ENCODE peak calls at places on chromosomes 16 and 17, in seven cellular contexts. M is tibial artery, U is ovary, Z is cardiac muscle cell, S is endodermal cell, H is transverse colon, J is stomach. B is an unnamed sample.

GRCh38 chr16:87706278-87707000 is 59.3 kb downstream of the KLHDC4 start:
- DNase-seq in M (no peak), U (no peak), Z (no peak), S (peak; percentile 67), H (no peak), J (no peak), B (no peak)

GRCh38 chr16:658679-659571 is 9.0 kb upstream of the RHOT2 start:
- DNase-seq in M (no peak), U (no peak), Z (no peak), S (no peak), H (no peak), J (no peak), B (no peak)

GRCh38 chr17:4551141-4551540 is 4.0 kb downstream of the MYBBP1A start:
- DNase-seq in M (no peak), U (no peak), Z (no peak), S (peak; percentile 76), H (no peak), J (no peak), B (peak; percentile 15)

GRCh38 chr16:81424761-81425160 is 19.8 kb upstream of the CMIP start:
- DNase-seq in M (no peak), U (no peak), Z (no peak), S (no peak), H (no peak), J (no peak), B (no peak)

GRCh38 chr17:27475070-27475673 is 18.9 kb downstream of the KSR1 start:
- DNase-seq in M (no peak), U (no peak), Z (no peak), S (no peak), H (no peak), J (no peak), B (no peak)

GRCh38 chr17:42387221-42387657 is 1.0 kb downstream of the STAT3 start:
- DNase-seq in M (no peak), U (no peak), Z (peak; percentile 94), S (no peak), H (no peak), J (no peak), B (no peak)

GRCh38 chr17:64216385-64217248 is 46.4 kb downstream of the TEX2 start:
- DNase-seq in M (no peak), U (peak; percentile 52), Z (peak; percentile 72), S (peak; percentile 87), H (peak; percentile 49), J (peak; percentile 53), B (peak; percentile 59)

GRCh38 chr17:81920612-81921530 is 2.9 kb upstream of the SIRT7 start:
- DNase-seq in M (no peak), U (no peak), Z (no peak), S (no peak), H (no peak), J (no peak), B (no peak)

GRCh38 chr17:81885869-81886548 is 5.4 kb downstream of the ALYREF start:
- DNase-seq in M (no peak), U (no peak), Z (no peak), S (peak; percentile 49), H (no peak), J (no peak), B (no peak)

GRCh38 chr17:42112552-42113176 is at the start of gene DHX58:
- DNase-seq in M (peak; percentile 77), U (peak; percentile 76), Z (peak; percentile 88), S (no peak), H (peak; percentile 85), J (peak; percentile 81), B (peak; percentile 76)

GRCh38 chr17:72619976-72620650 is 472.4 kb downstream of the SLC39A11 start:
- DNase-seq in M (no peak), U (no peak), Z (no peak), S (no peak), H (no peak), J (no peak), B (no peak)

GRCh38 chr16:3434373-3434772 is 8.9 kb downstream of the ZNF597 start:
- DNase-seq in M (no peak), U (no peak), Z (no peak), S (no peak), H (no peak), J (no peak), B (no peak)

GRCh38 chr17:4945176-4945943 is 3.0 kb downstream of the PFN1 start:
- DNase-seq in M (peak; percentile 86), U (no peak), Z (peak; percentile 90), S (peak; percentile 81), H (peak; percentile 88), J (peak; percentile 79), B (peak; percentile 76)

GRCh38 chr17:37700881-37701280 is 44.0 kb downstream of the HNF1B start:
- DNase-seq in M (no peak), U (no peak), Z (no peak), S (no peak), H (no peak), J (no peak), B (no peak)

GRCh38 chr16:56269276-56269675 is 78.0 kb downstream of the GNAO1 start:
- DNase-seq in M (no peak), U (no peak), Z (no peak), S (no peak), H (no peak), J (no peak), B (no peak)

GRCh38 chr17:66762276-66762675 is 72.6 kb upstream of the CACNG5 start:
- DNase-seq in M (no peak), U (no peak), Z (no peak), S (no peak), H (no peak), J (no peak), B (no peak)

GRCh38 chr16:57527027-57527426 is 9.3 kb downstream of the CCDC102A start:
- DNase-seq in M (no peak), U (no peak), Z (no peak), S (no peak), H (no peak), J (no peak), B (peak; percentile 12)

GRCh38 chr17:9905902-9906301 is 831 bp upstream of the RCVRN start:
- DNase-seq in M (peak; percentile 50), U (no peak), Z (peak; percentile 46), S (peak; percentile 94), H (no peak), J (no peak), B (no peak)

GRCh38 chr16:81035975-81036750 is 521 bp downstream of the ATMIN start:
- DNase-seq in M (peak; percentile 23), U (no peak), Z (peak; percentile 24), S (peak; percentile 78), H (peak; percentile 35), J (peak; percentile 34), B (peak; percentile 23)

GRCh38 chr17:77738666-77739531 is 219.6 kb upstream of the TNRC6C start:
- DNase-seq in M (peak; percentile 70), U (no peak), Z (peak; percentile 59), S (peak; percentile 35), H (no peak), J (peak; percentile 22), B (peak; percentile 74)

GRCh38 chr16:67114793-67115192 is 5.1 kb downstream of the PHAF1 start:
- DNase-seq in M (no peak), U (no peak), Z (no peak), S (no peak), H (no peak), J (no peak), B (no peak)

GRCh38 chr16:81451753-81452680 is 7.4 kb downstream of the CMIP start:
- DNase-seq in M (peak; percentile 63), U (no peak), Z (peak; percentile 36), S (peak; percentile 61), H (peak; percentile 69), J (no peak), B (no peak)

GRCh38 chr17:64679710-64680216 is 17.7 kb upstream of the SMURF2 start:
- DNase-seq in M (peak; percentile 27), U (no peak), Z (peak; percentile 89), S (peak; percentile 42), H (no peak), J (no peak), B (no peak)

GRCh38 chr17:14310101-14310500 is 9.2 kb downstream of the HS3ST3B1 start:
- DNase-seq in M (no peak), U (peak; percentile 34), Z (no peak), S (peak; percentile 80), H (no peak), J (no peak), B (no peak)

DNA sequence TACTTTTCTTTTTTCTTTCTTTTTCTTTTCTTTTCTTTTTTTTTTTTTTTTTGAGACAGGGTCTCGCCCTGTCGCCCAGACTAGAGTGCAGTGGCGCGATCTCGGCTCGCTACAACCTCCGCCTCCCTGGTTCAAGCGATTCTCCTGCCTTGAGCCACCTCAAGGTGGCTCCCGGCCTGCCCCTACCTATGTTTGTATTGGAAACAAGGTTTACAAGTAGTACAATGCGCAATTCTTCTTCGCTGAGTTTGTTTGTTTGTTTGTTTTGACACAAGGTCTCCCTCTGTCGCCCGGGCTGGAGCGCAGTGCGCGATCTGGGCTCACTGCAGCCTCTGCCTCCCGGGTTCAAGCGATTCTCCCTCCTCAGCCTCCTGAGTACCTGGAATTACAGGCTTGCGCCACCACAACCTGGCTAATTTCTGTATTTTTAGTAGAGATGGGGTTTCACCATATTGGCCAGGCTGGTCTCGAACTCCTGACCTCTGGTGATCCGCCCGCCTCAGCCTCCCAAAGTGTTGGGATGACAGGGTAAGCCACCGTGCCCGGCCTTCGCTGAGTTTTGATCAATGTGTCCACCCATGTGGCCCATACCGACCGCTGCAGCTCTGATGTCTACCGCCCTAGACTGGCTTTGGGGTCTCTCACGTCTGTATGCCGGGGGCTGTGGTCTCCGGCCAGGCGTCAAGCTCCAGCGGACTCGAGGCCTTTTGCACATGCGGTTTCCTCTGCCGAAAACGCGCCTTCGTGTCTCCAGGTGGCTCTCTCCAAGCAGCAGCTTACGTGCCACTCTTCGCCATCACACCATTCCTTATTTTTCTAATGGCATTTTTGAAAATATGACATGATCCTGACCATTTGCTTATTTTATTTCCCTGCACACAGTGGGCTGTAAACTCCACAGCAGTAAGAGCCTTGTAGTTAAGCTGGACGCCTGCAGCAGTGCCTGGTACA is 1.1 kb upstream of the YBX2 start:
- DNase-seq in M (no peak), U (no peak), Z (no peak), S (peak; percentile 77), H (no peak), J (no peak), B (no peak)
- TF ChIP-seq CTCF in M (no peak), U (no peak), Z (no peak), S (peak; percentile 49), H (peak; percentile 45), J (no peak), B (no peak)

DNA sequence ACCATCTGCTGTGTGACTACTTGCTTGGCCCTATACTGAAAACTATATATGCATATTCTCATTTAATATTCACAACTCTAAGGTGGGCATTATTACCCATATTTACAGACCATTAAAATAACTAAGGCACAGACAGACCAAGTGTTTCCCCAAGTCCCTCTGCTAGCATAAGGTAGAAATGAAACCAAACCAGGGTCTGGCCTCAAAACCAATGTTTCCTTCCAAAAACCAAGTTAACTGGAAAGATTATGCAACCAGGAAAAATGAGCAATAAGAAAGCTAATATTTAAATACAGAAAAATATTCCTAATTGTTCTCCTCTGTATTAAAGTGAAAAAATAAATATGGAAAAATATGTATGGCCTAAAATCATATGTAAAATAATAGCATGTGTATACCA is 50.1 kb downstream of the XPO6 start:
- DNase-seq in M (no peak), U (no peak), Z (peak; percentile 41), S (no peak), H (no peak), J (no peak), B (no peak)
- H3K4me1 ChIP-seq in M (no peaks in the 10 kb centered on the region), U (peaks cover 8% of the 10 kb centered on the region), Z (no peaks in the 10 kb centered on the region), S (no peaks in the 10 kb centered on the region), H (no peaks in the 10 kb centered on the region), J (peaks cover 54% of the 10 kb centered on the region), B (peaks cover 19% of the 10 kb centered on the region)

GRCh38 chr17:8057691-8058114 is 18.8 kb downstream of the ALOX15B start:
- DNase-seq in M (peak; percentile 61), U (no peak), Z (peak; percentile 90), S (peak; percentile 90), H (no peak), J (peak; percentile 64), B (no peak)
- TF ChIP-seq CTCF in M (peak; percentile 76), U (peak; percentile 75), Z (peak; percentile 73), S (peak; percentile 84), H (peak; percentile 74), J (peak; percentile 78), B (peak; percentile 67)

GRCh38 chr16:75263291-75263962 is 12.0 kb upstream of the BCAR1 start:
- DNase-seq in M (no peak), U (no peak), Z (no peak), S (no peak), H (no peak), J (no peak), B (no peak)
- H3K4me1 ChIP-seq in M (peaks cover 71% of the 10 kb centered on the region), U (peaks cover 38% of the 10 kb centered on the region), Z (peaks cover 51% of the 10 kb centered on the region), S (peaks cover 14% of the 10 kb centered on the region), H (peaks cover 51% of the 10 kb centered on the region), J (peaks cover 77% of the 10 kb centered on the region), B (peaks cover 81% of the 10 kb centered on the region)

B was measured in heart left ventricle.